ENCODE peak calls at places on chromosomes 5 and 9, in four cellular contexts. B is ovary, J is T1000, X is A549. W is an unnamed sample.

GRCh38 chr5:135308752-135309151 is 90.3 kb downstream of the MACROH2A1 start:
- DNase-seq in X (peak; percentile 54), B (no peak), J (no peak), W (no peak)

GRCh38 chr9:81534138-81534865 is 155.0 kb downstream of the TLE1 start:
- DNase-seq in X (peak; percentile 41), B (no peak), J (no peak), W (no peak)

GRCh38 chr9:76697110-76697509 is 67.1 kb upstream of the PCA3 start:
- DNase-seq in X (no peak), J (no peak), B (no peak), W (no peak)

GRCh38 chr9:23824241-23825142 is 1.5 kb downstream of the ELAVL2 start:
- DNase-seq in B (no peak), X (no peak), J (no peak), W (no peak)

GRCh38 chr5:173123416-173123815 is 20.9 kb upstream of the BNIP1 start:
- DNase-seq in J (no peak), X (peak; percentile 16), B (no peak), W (no peak)

GRCh38 chr9:113632776-113633590 is 169.5 kb downstream of the RGS3 start:
- DNase-seq in J (no peak), X (no peak), B (peak; percentile 16), W (no peak)

GRCh38 chr9:94798668-94799067 is 72.2 kb downstream of the AOPEP start:
- DNase-seq in B (no peak), X (no peak), J (no peak), W (no peak)

GRCh38 chr5:101995585-101995984 is 300.5 kb downstream of the SLCO4C1 start:
- DNase-seq in J (no peak), B (no peak), X (no peak), W (no peak)

GRCh38 chr5:83433891-83434290 is 37.7 kb upstream of the VCAN start:
- DNase-seq in J (no peak), B (no peak), X (no peak), W (no peak)

GRCh38 chr5:148214665-148215064 is 11.8 kb downstream of the SPINK6 start:
- DNase-seq in J (no peak), B (no peak), X (no peak), W (no peak)

GRCh38 chr5:80082731-80083114 is 47.6 kb downstream of the THBS4 start:
- DNase-seq in B (peak; percentile 90), J (peak; percentile 67), X (peak; percentile 73), W (peak; percentile 45)